ENCODE peak calls at places on chromosomes 2 and 18, in six cellular contexts. X, M, R, Z, U and P are unnamed samples.
A peak's percentile ranks its signal among the peaks of the same experiment; 100 is the strongest.

GRCh38 chr18:38368246-38368645 is 802.6 kb upstream of the CELF4 start:
- DNase-seq in X (no peak), Z (no peak), U (no peak), M (no peak), R (no peak), P (no peak)

GRCh38 chr2:220593526-220593925 is 966.1 kb downstream of the SLC4A3 start:
- DNase-seq in U (no peak), Z (no peak), R (no peak), X (no peak), M (no peak), P (no peak)

GRCh38 chr18:5806860-5807259 is 88.5 kb downstream of the TMEM200C start:
- DNase-seq in U (no peak), X (no peak), Z (no peak), M (no peak), R (no peak), P (no peak)

GRCh38 chr2:12702661-12703121 is 14.0 kb upstream of the TRIB2 start:
- DNase-seq in U (no peak), Z (no peak), R (no peak), X (peak; percentile 91), M (no peak), P (no peak)

GRCh38 chr2:239294571-239295054 is 106.2 kb downstream of the HDAC4 start:
- DNase-seq in Z (no peak), U (no peak), R (no peak), X (no peak), M (no peak), P (peak; percentile 27)

GRCh38 chr2:226115102-226115831 is 684.4 kb downstream of the IRS1 start:
- DNase-seq in Z (no peak), U (no peak), M (no peak), R (no peak), X (peak; percentile 93), P (no peak)

GRCh38 chr2:84969511-84970265 is 1.3 kb upstream of the KCMF1 start:
- DNase-seq in M (peak; percentile 36), X (peak; percentile 38), R (no peak), Z (no peak), U (no peak), P (peak; percentile 33)

GRCh38 chr2:148132400-148132799 is 111.5 kb downstream of the MBD5 start:
- DNase-seq in R (no peak), M (no peak), U (no peak), X (peak; percentile 44), Z (no peak), P (no peak)

GRCh38 chr2:207473203-207473865 is 56.4 kb upstream of the CREB1 start:
- DNase-seq in U (peak; percentile 11), X (peak; percentile 77), M (peak; percentile 24), R (no peak), Z (no peak), P (no peak)

GRCh38 chr2:232681527-232681926 is 15.6 kb upstream of the GIGYF2 start:
- DNase-seq in R (no peak), U (no peak), M (no peak), Z (no peak), X (no peak), P (no peak)

GRCh38 chr18:46488472-46489213 is 168.4 kb downstream of the LOXHD1 start:
- DNase-seq in Z (no peak), U (no peak), R (no peak), M (no peak), X (no peak), P (no peak)

GRCh38 chr2:212970132-212970531 is 181.3 kb downstream of the IKZF2 start:
- DNase-seq in Z (no peak), R (no peak), U (no peak), X (no peak), M (no peak), P (no peak)

GRCh38 chr2:121272596-121272995 is 12.4 kb downstream of the TFCP2L1 start:
- DNase-seq in M (no peak), Z (no peak), X (no peak), U (no peak), R (no peak), P (no peak)

GRCh38 chr2:109333414-109334194 is 204.6 kb downstream of the SH3RF3 start:
- DNase-seq in Z (no peak), X (peak; percentile 33), M (no peak), R (no peak), U (no peak), P (no peak)

GRCh38 chr2:142095647-142096046 is 35.2 kb downstream of the LRP1B start:
- DNase-seq in Z (no peak), R (no peak), U (no peak), M (no peak), X (no peak), P (no peak)

GRCh38 chr2:173448938-173449471 is 94.3 kb downstream of the CDCA7 start:
- DNase-seq in R (no peak), Z (peak; percentile 77), M (peak; percentile 34), X (peak; percentile 92), U (peak; percentile 45), P (peak; percentile 49)

GRCh38 chr2:68222287-68222686 is 30.0 kb downstream of the PPP3R1 start:
- DNase-seq in R (no peak), U (no peak), Z (no peak), X (no peak), M (no peak), P (no peak)

GRCh38 chr2:99881901-99882591 is 260.3 kb downstream of the AFF3 start:
- DNase-seq in Z (no peak), R (no peak), X (peak; percentile 65), M (no peak), U (no peak), P (no peak)